ENCODE peak calls at places on chromosomes 13 and 19, in four cellular contexts. W, H, X and E are unnamed samples.

GRCh38 chr13:41332829-41333228 is 21.8 kb downstream of the NAA16 start:
- DNase-seq in W (no peak), H (no peak), X (no peak), E (no peak)

GRCh38 chr13:35107535-35107934 is 165.5 kb downstream of the NBEA start:
- DNase-seq in W (no peak), H (no peak), X (no peak), E (no peak)

GRCh38 chr19:11538232-11539036 is at the start of gene CNN1:
- DNase-seq in W (no peak), H (peak; percentile 60), X (peak; percentile 96), E (peak; percentile 15)

GRCh38 chr19:19552811-19553210 is 14.7 kb downstream of the CILP2 start:
- DNase-seq in W (peak; percentile 64), H (peak; percentile 34), X (no peak), E (no peak)

GRCh38 chr13:110113284-110113764 is 193.6 kb downstream of the COL4A1 start:
- DNase-seq in W (peak; percentile 40), H (peak; percentile 83), X (peak; percentile 64), E (no peak)

GRCh38 chr19:33032218-33032781 is 32.4 kb downstream of the RHPN2 start:
- DNase-seq in W (no peak), H (no peak), X (no peak), E (no peak)

GRCh38 chr13:35470671-35471465 is 5.6 kb downstream of the MAB21L1 start:
- DNase-seq in W (no peak), H (peak; percentile 32), X (no peak), E (no peak)

GRCh38 chr19:12886943-12887747 is at the start of gene KLF1:
- DNase-seq in W (no peak), H (no peak), X (no peak), E (no peak)

GRCh38 chr13:46012404-46012803 is 40.1 kb downstream of the ZC3H13 start:
- DNase-seq in W (peak; percentile 31), H (no peak), X (no peak), E (no peak)

GRCh38 chr13:99131410-99131809 is 69.2 kb upstream of the UBAC2 start:
- DNase-seq in W (no peak), H (no peak), X (no peak), E (no peak)

GRCh38 chr13:47610687-47611086 is 390.4 kb downstream of the SUCLA2 start:
- DNase-seq in W (no peak), H (no peak), X (no peak), E (no peak)

GRCh38 chr13:66414196-66414800 is 815.8 kb downstream of the PCDH9 start:
- DNase-seq in W (no peak), H (no peak), X (no peak), E (no peak)

GRCh38 chr13:36862002-36862706 is 43.1 kb downstream of the RFXAP start:
- DNase-seq in W (peak; percentile 56), H (peak; percentile 33), X (no peak), E (no peak)

GRCh38 chr19:48695743-48696352 is at the start of gene FUT2:
- DNase-seq in W (peak; percentile 49), H (no peak), X (no peak), E (no peak)

GRCh38 chr13:79749985-79750551 is 269.1 kb downstream of the NDFIP2 start:
- DNase-seq in W (peak; percentile 96), H (peak; percentile 94), X (no peak), E (peak; percentile 95)

GRCh38 chr13:35994131-35994966 is 136.8 kb downstream of the DCLK1 start:
- DNase-seq in W (peak; percentile 63), H (peak; percentile 91), X (peak; percentile 87), E (peak; percentile 93)

DNA sequence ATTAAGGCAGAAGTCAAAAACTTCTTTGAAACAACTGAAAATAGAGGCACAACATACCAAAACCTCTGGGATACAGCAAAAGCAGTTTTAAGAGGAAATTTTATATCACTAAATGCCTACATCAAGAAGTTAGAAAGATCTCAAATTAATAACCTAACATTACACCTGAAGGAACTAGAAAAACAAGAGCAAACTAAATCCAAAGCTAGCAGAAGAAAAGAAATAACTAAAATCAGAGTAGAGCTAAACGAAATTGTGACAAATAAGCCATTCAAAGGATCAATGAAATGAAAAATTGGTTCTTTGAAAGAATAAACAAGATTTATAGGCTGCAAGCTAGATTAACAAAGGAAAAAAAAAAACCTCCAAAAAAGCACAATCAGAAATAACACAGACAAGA is 2.5 kb upstream of the GPR42 start:
- DNase-seq in W (no peak), H (no peak), X (no peak), E (no peak)
- H3K4me3 ChIP-seq in W (no peak overlapping the region), H (no peak overlapping the region), X (no peak overlapping the region), E (no peak overlapping the region)

GRCh38 chr19:35340431-35340830 is 7.3 kb upstream of the FFAR1 start:
- DNase-seq in W (no peak), H (no peak), X (no peak), E (no peak)

GRCh38 chr19:35334064-35334753 is 5.2 kb downstream of the CD22 start:
- DNase-seq in W (no peak), H (no peak), X (no peak), E (no peak)

GRCh38 chr19:35337984-35338296 is 9.0 kb downstream of the CD22 start:
- DNase-seq in W (no peak), H (no peak), X (no peak), E (no peak)

GRCh38 chr19:35336166-35336955 is 7.4 kb downstream of the CD22 start:
- DNase-seq in W (no peak), H (no peak), X (no peak), E (no peak)

GRCh38 chr19:35337081-35337983 is 8.3 kb downstream of the CD22 start:
- DNase-seq in W (no peak), H (no peak), X (no peak), E (no peak)
- H3K4me3 ChIP-seq in W (no peak overlapping the region), H (no peak overlapping the region), X (no peak overlapping the region), E (no peak overlapping the region)

DNA sequence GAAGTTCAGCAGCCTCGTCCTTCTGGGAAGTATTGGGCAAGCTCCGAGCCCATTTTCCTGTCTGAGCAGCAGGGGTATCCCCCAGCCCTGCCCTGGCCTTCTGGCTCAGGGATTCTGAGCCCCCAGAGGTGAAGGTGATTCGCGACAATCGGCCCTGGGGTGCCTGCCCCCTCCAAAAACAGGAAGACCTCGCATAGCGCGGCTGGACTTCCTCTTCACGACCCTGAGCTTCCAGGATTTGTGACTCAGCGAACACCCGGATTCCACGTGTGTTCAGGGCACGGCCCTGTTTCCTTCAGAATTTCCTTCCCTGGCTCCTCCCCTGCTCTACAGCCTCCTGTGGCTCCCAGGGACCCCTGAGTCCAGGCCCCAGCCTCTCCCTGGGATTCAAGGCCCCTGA is at the start of gene SEMA6B:
- DNase-seq in W (peak; percentile 41), H (peak; percentile 63), X (no peak), E (no peak)
- H3K4me3 ChIP-seq in W (no peak within 1 kb of the TSS), H (no peak within 1 kb of the TSS), X (peak within 1 kb of the TSS; percentile 65), E (no peak within 1 kb of the TSS)

DNA sequence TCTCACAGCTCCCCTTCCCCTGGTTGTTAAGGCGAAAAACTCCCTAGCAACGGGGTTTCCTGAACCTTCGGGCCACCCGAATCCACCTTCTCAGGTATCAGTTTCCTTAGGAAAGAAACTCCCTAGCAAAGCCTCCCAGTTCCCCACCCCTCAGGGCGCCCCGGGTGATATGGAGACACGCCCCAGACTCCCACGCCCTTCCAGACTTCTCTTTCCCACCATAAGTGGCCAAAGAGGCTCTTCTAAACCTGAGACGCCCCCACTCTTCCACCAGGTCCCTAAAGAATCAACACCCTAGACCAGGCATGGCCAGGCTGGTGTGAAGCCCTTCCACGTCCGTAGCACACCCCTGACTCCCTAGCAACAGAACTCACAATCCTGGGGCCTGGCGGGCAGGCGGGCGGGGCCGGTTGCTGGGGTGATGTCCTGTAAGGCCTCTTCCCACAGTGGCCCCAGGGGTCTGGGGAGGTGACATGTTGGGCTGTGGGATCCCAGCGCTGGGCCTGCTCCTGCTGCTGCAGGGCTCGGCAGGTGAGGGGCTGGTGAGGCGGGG is at the start of gene TMEM190:
- DNase-seq in W (no peak), H (no peak), X (no peak), E (no peak)
- H3K4me3 ChIP-seq in W (no peak within 1 kb of the TSS), H (no peak within 1 kb of the TSS), X (no peak within 1 kb of the TSS), E (no peak within 1 kb of the TSS)

GRCh38 chr13:93766719-93767118 is 540.1 kb downstream of the GPC6 start:
- DNase-seq in W (no peak), H (no peak), X (no peak), E (no peak)

GRCh38 chr13:93767917-93768422 is 541.4 kb downstream of the GPC6 start:
- DNase-seq in W (no peak), H (no peak), X (no peak), E (no peak)

GRCh38 chr13:93769126-93769525 is 542.5 kb downstream of the GPC6 start:
- DNase-seq in W (no peak), H (no peak), X (no peak), E (no peak)

GRCh38 chr13:93765811-93766210 is 539.2 kb downstream of the GPC6 start:
- DNase-seq in W (no peak), H (no peak), X (no peak), E (no peak)

GRCh38 chr13:93767231-93767916 is 540.8 kb downstream of the GPC6 start:
- DNase-seq in W (no peak), H (no peak), X (no peak), E (no peak)
- H3K4me3 ChIP-seq in W (no peak overlapping the region), H (no peak overlapping the region), X (peak overlapping the region; percentile 42), E (no peak overlapping the region)

GRCh38 chr19:43779147-43779819 is 1.5 kb downstream of the KCNN4 start:
- DNase-seq in W (no peak), H (no peak), X (no peak), E (no peak)
- H3K4me3 ChIP-seq in W (no peak overlapping the region), H (no peak overlapping the region), X (peak overlapping the region; percentile 30), E (no peak overlapping the region)

DNA sequence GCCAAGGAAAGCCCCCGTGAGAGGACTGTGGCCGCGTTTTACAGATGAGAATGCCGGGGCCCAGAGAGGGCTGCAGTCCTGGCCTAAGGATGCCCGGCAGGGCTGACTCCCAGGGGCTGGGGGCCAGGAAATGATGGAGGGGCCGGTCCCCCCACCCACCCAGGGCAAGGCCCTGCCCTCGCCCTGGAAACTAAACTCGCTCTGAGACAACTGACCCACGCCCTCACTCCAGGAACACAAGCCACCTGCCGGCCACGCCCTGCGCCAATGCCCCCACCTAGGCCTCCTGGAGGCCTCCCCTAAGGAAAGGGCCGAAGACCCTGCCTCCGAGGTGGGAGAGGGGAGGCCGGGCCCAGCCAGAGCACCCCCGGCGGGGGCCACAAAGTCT is 7.2 kb downstream of the ZBTB7A start:
- DNase-seq in W (no peak), H (no peak), X (no peak), E (no peak)
- H3K4me3 ChIP-seq in W (no peak overlapping the region), H (no peak overlapping the region), X (peak overlapping the region; percentile 100), E (no peak overlapping the region)

DNA sequence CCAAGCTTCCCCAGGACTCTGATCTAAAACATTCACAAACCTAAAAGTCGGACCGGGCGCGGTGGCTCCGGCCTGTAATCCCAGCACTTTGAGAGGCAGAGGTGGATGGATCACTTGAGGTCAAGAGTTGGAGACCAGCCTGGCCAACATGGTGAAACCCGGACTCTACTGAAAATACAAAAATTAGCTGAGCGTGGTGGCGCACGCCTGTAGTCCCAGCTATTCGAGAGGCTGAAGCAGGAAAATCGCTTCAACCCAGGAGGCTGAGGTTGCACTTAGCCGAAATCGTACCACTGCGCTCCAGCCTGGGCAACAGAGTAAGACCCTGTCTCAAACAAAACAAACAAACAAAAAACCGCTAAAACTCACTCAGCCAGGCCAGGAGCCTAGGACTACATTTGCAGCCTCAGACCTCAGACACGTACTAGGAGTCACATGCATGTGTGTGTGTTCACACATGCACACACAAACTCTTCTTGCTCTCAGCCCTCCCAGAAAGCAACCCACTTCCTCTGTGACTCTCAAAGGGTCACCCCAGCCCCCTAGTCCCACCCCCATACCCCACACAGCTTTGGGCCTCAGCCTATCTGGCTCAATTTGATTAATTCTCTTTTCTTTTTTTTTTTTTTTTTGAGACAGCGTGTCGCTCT is 704 bp upstream of the NOTCH3 start:
- DNase-seq in W (no peak), H (no peak), X (no peak), E (no peak)
- H3K4me3 ChIP-seq in W (no peak overlapping the region), H (peak overlapping the region; percentile 35), X (peak overlapping the region; percentile 96), E (no peak overlapping the region)